ENCODE peak calls at places on chromosomes 12 and 14, in six cellular contexts. R is SK-N-SH, W is HCT116, J is HepG2, D is GM12878, M is K562. Y is an unnamed sample. For H3K36me3 and H3K4me1, the result is how much of the 10 kb centered on the place peaks cover.

GRCh38 chr14:54251356-54251755 is 145.5 kb upstream of the CDKN3 start:
- DNase-seq in M (no peak), J (no peak), R (no peak), D (no peak), W (no peak), Y (no peak)

GRCh38 chr12:64232201-64232600 is 10.1 kb upstream of the KICS2 start:
- DNase-seq in J (no peak), W (no peak), R (no peak), D (no peak), M (no peak), Y (no peak)

GRCh38 chr12:53230971-53231858 is 794 bp downstream of the RARG start:
- DNase-seq in J (no peak), M (no peak), D (no peak), R (no peak), W (no peak), Y (no peak)

GRCh38 chr14:25034803-25035681 is 14.9 kb downstream of the STXBP6 start:
- DNase-seq in R (no peak), D (no peak), J (peak), M (no peak), W (no peak), Y (no peak)

GRCh38 chr12:24931666-24932405 is 17.1 kb downstream of the BCAT1 start:
- DNase-seq in W (no peak), R (no peak), M (no peak), J (no peak), D (peak), Y (no peak)

GRCh38 chr12:20601668-20602280 is 93.4 kb upstream of the SLCO1C1 start:
- DNase-seq in W (peak), D (no peak), M (no peak), J (peak), R (peak), Y (no peak)

GRCh38 chr12:45674583-45674982 is 54.9 kb upstream of the ARID2 start:
- DNase-seq in D (no peak), J (no peak), W (no peak), R (no peak), M (no peak), Y (peak)

GRCh38 chr14:102971836-102972606 is 49.6 kb downstream of the AMN start:
- DNase-seq in M (no peak), W (no peak), J (no peak), R (no peak), D (no peak), Y (no peak)

GRCh38 chr14:73774244-73774575 is 60.0 kb upstream of the PNMA1 start:
- DNase-seq in D (no peak), M (no peak), R (no peak), W (no peak), J (no peak), Y (no peak)

GRCh38 chr14:65259000-65259399 is 153.5 kb upstream of the FUT8 start:
- DNase-seq in M (no peak), R (no peak), D (no peak), W (no peak), J (no peak), Y (no peak)

GRCh38 chr12:89395712-89396111 is 43.4 kb upstream of the DUSP6 start:
- DNase-seq in J (peak), M (no peak), W (no peak), D (no peak), R (no peak), Y (no peak)

GRCh38 chr14:68675233-68675577 is 117.7 kb downstream of the ZFP36L1 start:
- DNase-seq in R (no peak), W (no peak), M (no peak), D (no peak), J (peak), Y (no peak)

GRCh38 chr12:84397279-84397678 is 515.3 kb downstream of the SLC6A15 start:
- DNase-seq in D (no peak), M (no peak), R (peak), J (no peak), W (no peak), Y (no peak)

GRCh38 chr12:22624573-22624907 is 431 bp upstream of the ETNK1 start:
- DNase-seq in D (no peak), J (no peak), W (no peak), M (no peak), R (no peak), Y (no peak)

GRCh38 chr14:68603682-68604360 is 189.0 kb downstream of the ZFP36L1 start:
- DNase-seq in D (no peak), W (no peak), M (no peak), R (no peak), J (no peak), Y (no peak)

GRCh38 chr14:32588448-32589320 is 259.6 kb downstream of the AKAP6 start:
- DNase-seq in J (peak), W (peak), M (peak), D (no peak), R (peak), Y (no peak)

GRCh38 chr12:91940322-91940721 is 205.3 kb downstream of the BTG1 start:
- DNase-seq in D (no peak), M (no peak), R (no peak), W (no peak), J (no peak), Y (no peak)

GRCh38 chr12:91935299-91935698 is 210.3 kb downstream of the BTG1 start:
- DNase-seq in D (no peak), W (no peak), J (no peak), M (no peak), R (no peak), Y (no peak)

GRCh38 chr12:91940826-91941225 is 204.8 kb downstream of the BTG1 start:
- DNase-seq in R (no peak), D (no peak), W (no peak), M (no peak), J (no peak), Y (no peak)

GRCh38 chr12:91931110-91931509 is 214.5 kb downstream of the BTG1 start:
- DNase-seq in D (no peak), J (no peak), W (no peak), M (no peak), R (no peak), Y (no peak)

DNA sequence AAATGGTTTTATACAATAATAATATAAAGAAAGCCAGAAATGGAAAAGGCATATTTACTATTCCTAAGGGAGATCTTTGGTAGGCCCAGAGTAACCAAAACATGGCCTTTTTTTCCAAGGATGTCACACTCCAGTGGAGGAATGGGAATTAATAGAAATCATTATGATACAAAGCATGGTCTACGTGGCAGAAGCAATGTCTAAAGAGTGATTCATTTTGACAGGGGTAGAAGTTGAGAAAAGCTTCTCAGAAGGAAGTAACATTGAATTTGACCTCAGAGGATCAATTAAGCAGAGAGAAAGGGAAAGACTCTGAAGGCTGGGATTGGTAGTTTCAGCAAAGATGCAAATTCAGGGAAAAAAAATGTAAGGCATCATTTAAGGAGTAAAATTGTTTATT is 208.6 kb downstream of the BTG1 start:
- DNase-seq in M (no peak), D (no peak), R (no peak), J (no peak), W (no peak), Y (no peak)
- TF ChIP-seq SIN3A in M (no peak), D (no peak), R (no peak), J (no peak), W (no peak), Y (no peak)

GRCh38 chr12:108565976-108566375 is 3.6 kb downstream of the ISCU start:
- DNase-seq in W (peak), R (peak), M (no peak), D (peak), J (no peak), Y (peak)
- H3K36me3 ChIP-seq in W (under half), R (half or more), M (half or more), D (under half), J (half or more), Y (under half)

GRCh38 chr12:50932787-50933280 is 19.5 kb upstream of the HIGD1C start:
- DNase-seq in R (no peak), W (no peak), J (peak), M (no peak), D (no peak), Y (no peak)
- H3K4me1 ChIP-seq in R (under half), W (under half), J (half or more), M (under half), D (under half), Y (under half)

GRCh38 chr12:102755271-102755670 is 161.8 kb downstream of the PAH start:
- DNase-seq in W (no peak), M (no peak), D (no peak), R (no peak), J (no peak), Y (no peak)

GRCh38 chr12:102753802-102754201 is 163.2 kb downstream of the PAH start:
- DNase-seq in J (no peak), R (no peak), D (no peak), W (no peak), M (no peak), Y (no peak)

GRCh38 chr12:102757874-102758244 is 159.2 kb downstream of the PAH start:
- DNase-seq in J (no peak), D (no peak), W (no peak), M (no peak), R (no peak), Y (no peak)

GRCh38 chr12:102757154-102757873 is 159.7 kb downstream of the PAH start:
- DNase-seq in J (no peak), W (no peak), R (no peak), D (no peak), M (no peak), Y (no peak)

GRCh38 chr12:102756564-102756963 is 160.5 kb downstream of the PAH start:
- DNase-seq in R (no peak), M (no peak), W (no peak), D (no peak), J (no peak), Y (no peak)
- TF ChIP-seq SIN3A in R (no peak), M (no peak), W (no peak), D (no peak), J (no peak), Y (no peak)

GRCh38 chr14:63995285-63995684 is 142.5 kb downstream of the SYNE2 start:
- DNase-seq in R (no peak), D (no peak), J (no peak), W (no peak), M (no peak), Y (no peak)
- H3K36me3 ChIP-seq in R (under half), D (under half), J (under half), W (under half), M (under half), Y (under half)

GRCh38 chr14:105340821-105341408 is 26.4 kb downstream of the PACS2 start:
- DNase-seq in J (no peak), W (no peak), R (no peak), D (no peak), M (no peak), Y (no peak)
- H3K4me1 ChIP-seq in J (under half), W (under half), R (under half), D (under half), M (under half), Y (under half)

DNA sequence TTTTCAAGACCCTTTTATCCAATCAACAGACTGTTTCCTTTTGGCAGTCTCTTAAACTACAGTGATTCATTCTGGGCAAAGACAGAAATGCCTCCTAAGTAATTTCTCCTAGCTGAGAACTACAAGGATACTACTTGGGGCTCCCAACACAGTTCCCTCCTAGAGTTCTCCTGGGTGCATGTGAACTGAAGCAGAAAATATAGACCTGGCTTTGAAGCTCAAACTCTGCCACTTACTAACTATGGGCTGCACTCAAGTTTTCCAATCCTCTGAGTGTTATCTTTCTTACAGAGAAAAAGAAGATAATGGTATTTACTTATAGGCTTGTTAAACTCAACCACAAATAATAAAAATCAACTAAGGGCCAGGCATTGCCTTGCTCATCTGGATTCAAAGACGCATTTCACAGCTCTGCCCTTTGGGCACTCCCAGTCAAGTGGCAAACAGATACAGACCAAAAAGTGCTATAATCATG is 97.6 kb downstream of the EFCAB11 start:
- DNase-seq in D (no peak), R (no peak), M (no peak), W (no peak), J (no peak), Y (no peak)
- TF ChIP-seq SIN3A in D (no peak), R (no peak), M (no peak), W (no peak), J (no peak), Y (no peak)

GRCh38 chr12:10363665-10363921 is 26.2 kb downstream of the KLRK1 start:
- DNase-seq in M (no peak), J (no peak), W (no peak), R (no peak), D (no peak), Y (no peak)

GRCh38 chr12:10362828-10363664 is 26.8 kb downstream of the KLRK1 start:
- DNase-seq in D (peak), R (no peak), J (no peak), W (no peak), M (no peak), Y (no peak)

GRCh38 chr12:10361622-10362021 is 28.2 kb downstream of the KLRK1 start:
- DNase-seq in W (no peak), D (no peak), M (no peak), R (no peak), J (peak), Y (no peak)

GRCh38 chr12:10361084-10361483 is 28.8 kb downstream of the KLRK1 start:
- DNase-seq in M (no peak), W (no peak), R (no peak), D (no peak), J (no peak), Y (no peak)

DNA sequence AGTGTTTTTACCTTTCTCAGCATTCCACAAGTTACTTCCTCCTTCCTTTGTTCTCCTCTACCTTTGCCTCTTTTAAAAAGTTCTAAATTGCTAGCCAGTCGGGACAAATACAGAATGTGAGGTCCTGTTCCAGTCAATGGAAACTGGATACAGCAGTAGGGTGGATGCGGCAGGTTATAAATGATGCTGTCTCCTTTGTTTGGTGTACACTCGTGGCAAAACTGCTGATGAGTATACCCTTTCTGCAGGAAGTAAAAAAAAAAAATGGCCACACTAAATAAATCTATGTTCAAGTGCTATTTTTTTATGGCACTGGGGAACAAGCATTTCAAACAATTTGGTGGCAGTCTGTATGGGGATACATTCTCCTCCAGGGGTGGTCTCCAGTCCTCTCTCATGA is 27.5 kb downstream of the KLRK1 start:
- DNase-seq in R (no peak), M (no peak), W (no peak), J (no peak), D (no peak), Y (no peak)
- H3K36me3 ChIP-seq in R (under half), M (under half), W (under half), J (under half), D (under half), Y (under half)